ENCODE peak calls at places on chromosomes 13 and 19, in eight cellular contexts. D, B, I, O, L, U, H and K are unnamed samples.
A peak's percentile ranks its signal among the peaks of the same experiment; 100 is the strongest.

GRCh38 chr13:50125306-50125555 is 110.0 kb downstream of the KCNRG start:
- DNase-seq in D (no peak), B (peak; percentile 31), I (no peak), O (no peak), L (no peak), U (no peak), H (no peak), K (no peak)

GRCh38 chr13:104477256-104477655 is 1411.0 kb upstream of the SLC10A2 start:
- DNase-seq in D (no peak), B (no peak), I (peak; percentile 80), O (no peak), L (no peak), U (no peak), H (peak; percentile 4), K (no peak)

GRCh38 chr19:42108527-42109389 is 23.5 kb downstream of the POU2F2 start:
- DNase-seq in D (peak; percentile 83), B (peak; percentile 88), I (peak; percentile 84), O (peak; percentile 68), L (peak; percentile 84), U (peak; percentile 32), H (peak; percentile 95), K (peak; percentile 88)

GRCh38 chr13:101784313-101784712 is 331.8 kb downstream of the ITGBL1 start:
- DNase-seq in D (no peak), B (no peak), I (no peak), O (no peak), L (no peak), U (no peak), H (no peak), K (no peak)

GRCh38 chr13:112849500-112849899 is 119.5 kb upstream of the MCF2L start:
- DNase-seq in D (no peak), B (peak; percentile 13), I (no peak), O (peak; percentile 33), L (no peak), U (no peak), H (peak; percentile 19), K (no peak)

GRCh38 chr13:75411924-75412537 is 69.9 kb downstream of the TBC1D4 start:
- DNase-seq in D (no peak), B (no peak), I (no peak), O (no peak), L (no peak), U (no peak), H (no peak), K (no peak)

GRCh38 chr13:113974304-113975281 is 717 bp upstream of the C13orf46 start:
- DNase-seq in D (no peak), B (no peak), I (no peak), O (no peak), L (no peak), U (no peak), H (no peak), K (no peak)

GRCh38 chr13:108963276-108963810 is 333.9 kb downstream of the MYO16 start:
- DNase-seq in D (no peak), B (no peak), I (no peak), O (no peak), L (no peak), U (no peak), H (no peak), K (no peak)

GRCh38 chr13:43865892-43866291 is 13.6 kb downstream of the CCDC122 start:
- DNase-seq in D (no peak), B (no peak), I (no peak), O (no peak), L (no peak), U (no peak), H (peak; percentile 91), K (peak; percentile 44)

GRCh38 chr19:35715981-35716734 is 1.6 kb upstream of the KMT2B start:
- DNase-seq in D (no peak), B (peak; percentile 30), I (peak; percentile 9), O (no peak), L (no peak), U (peak; percentile 58), H (peak; percentile 76), K (peak; percentile 70)

GRCh38 chr13:111184685-111185401 is 69.7 kb downstream of the ARHGEF7 start:
- DNase-seq in D (no peak), B (no peak), I (peak; percentile 68), O (no peak), L (peak; percentile 39), U (no peak), H (no peak), K (no peak)

GRCh38 chr13:66657165-66657895 is 572.8 kb downstream of the PCDH9 start:
- DNase-seq in D (no peak), B (no peak), I (peak; percentile 99), O (peak; percentile 88), L (no peak), U (peak; percentile 43), H (peak; percentile 97), K (peak; percentile 67)

GRCh38 chr13:92806215-92806614 is 420.4 kb upstream of the GPC6 start:
- DNase-seq in D (peak; percentile 14), B (no peak), I (no peak), O (no peak), L (peak; percentile 3), U (no peak), H (no peak), K (peak; percentile 6)

GRCh38 chr13:48838193-48839000 is 137.3 kb upstream of the FNDC3A start:
- DNase-seq in D (no peak), B (no peak), I (no peak), O (no peak), L (no peak), U (no peak), H (peak; percentile 38), K (no peak)

GRCh38 chr19:8515317-8515716 is 1.4 kb upstream of the ZNF414 start:
- DNase-seq in D (no peak), B (no peak), I (no peak), O (no peak), L (peak; percentile 82), U (no peak), H (no peak), K (no peak)

GRCh38 chr19:13506550-13506878 is 235 bp upstream of the CACNA1A start:
- DNase-seq in D (no peak), B (no peak), I (no peak), O (no peak), L (no peak), U (no peak), H (peak; percentile 65), K (peak; percentile 48)

GRCh38 chr19:51742736-51743288 is 8.9 kb downstream of the FPR1 start:
- DNase-seq in D (no peak), B (no peak), I (peak; percentile 37), O (peak; percentile 28), L (no peak), U (no peak), H (no peak), K (peak; percentile 70)

GRCh38 chr13:98650376-98651107 is 73.6 kb upstream of the STK24 start:
- DNase-seq in D (no peak), B (no peak), I (no peak), O (no peak), L (no peak), U (no peak), H (no peak), K (no peak)

GRCh38 chr13:53200498-53201453 is 172.2 kb downstream of the OLFM4 start:
- DNase-seq in D (no peak), B (no peak), I (no peak), O (no peak), L (no peak), U (no peak), H (peak; percentile 1), K (peak; percentile 39)

GRCh38 chr19:55686311-55687050 is 11.5 kb downstream of the EPN1 start:
- DNase-seq in D (no peak), B (no peak), I (no peak), O (no peak), L (no peak), U (no peak), H (no peak), K (no peak)

GRCh38 chr13:24185591-24186232 is 25.2 kb downstream of the SPATA13 start:
- DNase-seq in D (no peak), B (no peak), I (no peak), O (no peak), L (no peak), U (no peak), H (peak; percentile 63), K (no peak)

GRCh38 chr13:107531816-107532215 is 683.5 kb downstream of the LIG4 start:
- DNase-seq in D (no peak), B (no peak), I (no peak), O (no peak), L (no peak), U (no peak), H (no peak), K (no peak)

GRCh38 chr13:21175656-21176194 is 627 bp downstream of the SKA3 start:
- DNase-seq in D (no peak), B (no peak), I (peak; percentile 11), O (peak; percentile 15), L (no peak), U (no peak), H (peak; percentile 39), K (no peak)

GRCh38 chr19:1998712-1999708 is 16.5 kb downstream of the BTBD2 start:
- DNase-seq in D (no peak), B (no peak), I (no peak), O (no peak), L (no peak), U (no peak), H (no peak), K (no peak)

GRCh38 chr13:111322916-111323331 is 2.5 kb downstream of the TEX29 start:
- DNase-seq in D (no peak), B (no peak), I (no peak), O (no peak), L (no peak), U (no peak), H (no peak), K (no peak)

GRCh38 chr13:91778123-91778522 is 379.7 kb downstream of the GPC5 start:
- DNase-seq in D (no peak), B (no peak), I (no peak), O (no peak), L (no peak), U (no peak), H (no peak), K (no peak)

GRCh38 chr19:54209058-54209747 is 8.5 kb downstream of the RPS9 start:
- DNase-seq in D (no peak), B (no peak), I (no peak), O (peak; percentile 74), L (no peak), U (no peak), H (peak; percentile 29), K (no peak)

GRCh38 chr19:11195169-11195568 is 2.2 kb downstream of the KANK2 start:
- DNase-seq in D (no peak), B (no peak), I (no peak), O (no peak), L (no peak), U (no peak), H (peak; percentile 70), K (no peak)

GRCh38 chr13:98285852-98286594 is 109.0 kb upstream of the RNF113B start:
- DNase-seq in D (no peak), B (no peak), I (no peak), O (no peak), L (no peak), U (no peak), H (no peak), K (no peak)

GRCh38 chr19:31232220-31232619 is 117.0 kb downstream of the TSHZ3 start:
- DNase-seq in D (no peak), B (no peak), I (no peak), O (no peak), L (no peak), U (no peak), H (peak; percentile 38), K (no peak)

GRCh38 chr13:101709952-101710351 is 257.5 kb downstream of the ITGBL1 start:
- DNase-seq in D (no peak), B (no peak), I (no peak), O (no peak), L (no peak), U (no peak), H (no peak), K (no peak)